ENCODE peak calls at places on chromosomes 4 and X, in four cellular contexts. One of them, this sample, is unnamed.

GRCh38 chr4:121212801-121213200 is 48.7 kb upstream of the TNIP3 start:
- DNase-seq in H1: no peak
- DNase-seq in GM12878: no peak
- DNase-seq in K562: no peak
- DNase-seq in this sample: no peak

GRCh38 chrX:104445591-104445990 is 120.4 kb upstream of the IL1RAPL2 start:
- DNase-seq in H1: no peak
- DNase-seq in GM12878: no peak
- DNase-seq in K562: no peak
- DNase-seq in this sample: no peak

GRCh38 chrX:41468647-41469323 is 21.6 kb downstream of the NYX start:
- DNase-seq in H1: no peak
- DNase-seq in GM12878: no peak
- DNase-seq in K562: no peak
- DNase-seq in this sample: no peak

GRCh38 chr4:183504930-183505555 is at the start of gene ING2:
- DNase-seq in H1: no peak
- DNase-seq in GM12878: no peak
- DNase-seq in K562: peak
- DNase-seq in this sample: peak

GRCh38 chrX:69371159-69371558 is 133.0 kb upstream of the NALF2 start:
- DNase-seq in H1: no peak
- DNase-seq in GM12878: no peak
- DNase-seq in K562: no peak
- DNase-seq in this sample: no peak

GRCh38 chr4:24686866-24687672 is 102.7 kb upstream of the DHX15 start:
- DNase-seq in H1: no peak
- DNase-seq in GM12878: no peak
- DNase-seq in K562: peak
- DNase-seq in this sample: peak

GRCh38 chr4:74692973-74693372 is 101.3 kb downstream of the BTC start:
- DNase-seq in H1: no peak
- DNase-seq in GM12878: no peak
- DNase-seq in K562: no peak
- DNase-seq in this sample: no peak

GRCh38 chr4:142293536-142293935 is 552.6 kb downstream of the INPP4B start:
- DNase-seq in H1: no peak
- DNase-seq in GM12878: no peak
- DNase-seq in K562: no peak
- DNase-seq in this sample: no peak

GRCh38 chr4:17699380-17699779 is 82.0 kb downstream of the FAM184B start:
- DNase-seq in H1: no peak
- DNase-seq in GM12878: no peak
- DNase-seq in K562: no peak
- DNase-seq in this sample: no peak

GRCh38 chrX:54786972-54787371 is 11.1 kb downstream of the ITIH6 start:
- DNase-seq in H1: no peak
- DNase-seq in GM12878: no peak
- DNase-seq in K562: no peak
- DNase-seq in this sample: no peak

GRCh38 chr4:123568936-123569335 is 172.3 kb downstream of the SPRY1 start:
- DNase-seq in H1: no peak
- DNase-seq in GM12878: no peak
- DNase-seq in K562: no peak
- DNase-seq in this sample: no peak

GRCh38 chrX:131068945-131069719 is 11.0 kb downstream of the ARHGAP36 start:
- DNase-seq in H1: no peak
- DNase-seq in GM12878: no peak
- DNase-seq in K562: peak
- DNase-seq in this sample: peak

GRCh38 chrX:103792916-103793540 is 16.4 kb downstream of the PLP1 start:
- DNase-seq in H1: no peak
- DNase-seq in GM12878: no peak
- DNase-seq in K562: no peak
- DNase-seq in this sample: no peak

GRCh38 chrX:84737471-84737871 is 235.2 kb upstream of the HDX start:
- DNase-seq in H1: no peak
- DNase-seq in GM12878: no peak
- DNase-seq in K562: no peak
- DNase-seq in this sample: no peak

GRCh38 chr4:36997727-36998126 is 246.8 kb upstream of the NWD2 start:
- DNase-seq in H1: no peak
- DNase-seq in GM12878: no peak
- DNase-seq in K562: no peak
- DNase-seq in this sample: no peak

GRCh38 chr4:24473309-24473721 is 111.0 kb downstream of the DHX15 start:
- DNase-seq in H1: no peak
- DNase-seq in GM12878: no peak
- DNase-seq in K562: no peak
- DNase-seq in this sample: no peak

GRCh38 chr4:52244773-52245360 is 193.8 kb downstream of the SPATA18 start:
- DNase-seq in H1: no peak
- DNase-seq in GM12878: no peak
- DNase-seq in K562: no peak
- DNase-seq in this sample: no peak

GRCh38 chr4:122739174-122739573 is 6.7 kb downstream of the BBS12 start:
- DNase-seq in H1: no peak
- DNase-seq in GM12878: no peak
- DNase-seq in K562: no peak
- DNase-seq in this sample: no peak

GRCh38 chr4:38668203-38668602 is 4.2 kb downstream of the KLF3 start:
- DNase-seq in H1: no peak
- DNase-seq in GM12878: no peak
- DNase-seq in K562: no peak
- DNase-seq in this sample: no peak

GRCh38 chr4:45576275-45576674 is 547.6 kb downstream of the GABRG1 start:
- DNase-seq in H1: no peak
- DNase-seq in GM12878: no peak
- DNase-seq in K562: no peak
- DNase-seq in this sample: no peak

GRCh38 chr4:53644607-53645006 is 53.3 kb upstream of the LNX1 start:
- DNase-seq in H1: no peak
- DNase-seq in GM12878: no peak
- DNase-seq in K562: no peak
- DNase-seq in this sample: no peak

GRCh38 chrX:47662144-47662657 is 3.2 kb upstream of the UXT start:
- DNase-seq in H1: no peak
- DNase-seq in GM12878: no peak
- DNase-seq in K562: peak
- DNase-seq in this sample: no peak

GRCh38 chr4:76301068-76301774 is 5.3 kb upstream of the STBD1 start:
- DNase-seq in H1: no peak
- DNase-seq in GM12878: peak
- DNase-seq in K562: peak
- DNase-seq in this sample: peak

GRCh38 chr4:114497116-114497515 is 101.5 kb upstream of the UGT8 start:
- DNase-seq in H1: no peak
- DNase-seq in GM12878: no peak
- DNase-seq in K562: no peak
- DNase-seq in this sample: no peak

DNA sequence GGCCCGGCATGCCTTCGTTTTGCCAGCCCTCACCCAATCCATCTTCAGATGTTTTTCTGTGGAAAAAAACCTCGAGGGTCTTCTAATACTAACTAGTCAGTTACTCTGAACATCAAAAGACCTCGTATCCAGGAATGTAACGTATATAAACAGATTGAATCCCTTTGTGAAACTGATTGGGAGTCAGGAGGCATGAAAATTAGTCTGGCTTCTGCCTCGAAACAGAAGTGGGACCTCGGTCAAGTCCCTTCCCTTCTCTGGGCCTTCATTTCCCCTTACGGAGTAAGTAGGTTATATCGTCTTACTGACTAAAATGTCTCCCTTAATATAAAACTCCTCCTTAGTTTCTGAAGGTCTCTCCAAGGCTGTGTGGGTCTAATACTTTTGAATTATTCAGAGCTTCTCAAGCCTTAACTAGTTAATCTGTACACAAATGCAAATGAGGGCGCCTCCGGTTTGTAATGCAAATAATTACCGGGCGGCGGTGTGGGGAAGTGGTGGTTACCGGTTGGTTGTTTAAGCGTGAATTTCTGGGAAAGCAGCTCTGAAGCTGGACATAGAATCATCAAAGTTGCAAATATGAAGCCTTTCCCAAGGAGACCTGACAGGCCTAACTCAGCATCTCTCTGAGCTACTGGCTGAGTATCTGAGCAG is 11.4 kb upstream of the NKRF start:
- DNase-seq in H1: no peak
- DNase-seq in GM12878: no peak
- DNase-seq in K562: no peak
- DNase-seq in this sample: no peak
- TF ChIP-seq CBX5 in H1: no peak
- TF ChIP-seq CBX5 in GM12878: no peak
- TF ChIP-seq CBX5 in K562: no peak
- TF ChIP-seq CBX5 in this sample: no peak

DNA sequence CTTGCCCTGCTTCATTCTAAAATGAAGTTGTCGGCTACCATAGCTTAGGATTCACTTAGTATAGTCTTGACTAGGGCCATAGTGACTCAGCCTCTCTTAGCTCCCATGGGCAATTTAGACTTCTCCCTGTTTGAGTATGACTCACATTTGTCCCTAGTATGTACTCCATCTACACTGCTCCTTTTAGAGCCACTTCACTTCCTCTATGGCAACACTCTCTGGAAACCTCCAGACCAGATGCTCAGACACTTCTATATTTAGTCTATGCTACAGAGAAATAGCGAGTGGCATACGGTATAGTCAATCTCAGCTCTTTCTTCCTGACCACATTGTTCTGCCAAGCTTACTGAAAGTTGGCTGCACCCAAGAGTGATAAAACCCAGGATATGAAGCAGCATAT is 11.2 kb downstream of the MEPE start:
- DNase-seq in H1: no peak
- DNase-seq in GM12878: no peak
- DNase-seq in K562: no peak
- DNase-seq in this sample: no peak
- TF ChIP-seq CBX5 in H1: no peak
- TF ChIP-seq CBX5 in GM12878: no peak
- TF ChIP-seq CBX5 in K562: no peak
- TF ChIP-seq CBX5 in this sample: no peak

DNA sequence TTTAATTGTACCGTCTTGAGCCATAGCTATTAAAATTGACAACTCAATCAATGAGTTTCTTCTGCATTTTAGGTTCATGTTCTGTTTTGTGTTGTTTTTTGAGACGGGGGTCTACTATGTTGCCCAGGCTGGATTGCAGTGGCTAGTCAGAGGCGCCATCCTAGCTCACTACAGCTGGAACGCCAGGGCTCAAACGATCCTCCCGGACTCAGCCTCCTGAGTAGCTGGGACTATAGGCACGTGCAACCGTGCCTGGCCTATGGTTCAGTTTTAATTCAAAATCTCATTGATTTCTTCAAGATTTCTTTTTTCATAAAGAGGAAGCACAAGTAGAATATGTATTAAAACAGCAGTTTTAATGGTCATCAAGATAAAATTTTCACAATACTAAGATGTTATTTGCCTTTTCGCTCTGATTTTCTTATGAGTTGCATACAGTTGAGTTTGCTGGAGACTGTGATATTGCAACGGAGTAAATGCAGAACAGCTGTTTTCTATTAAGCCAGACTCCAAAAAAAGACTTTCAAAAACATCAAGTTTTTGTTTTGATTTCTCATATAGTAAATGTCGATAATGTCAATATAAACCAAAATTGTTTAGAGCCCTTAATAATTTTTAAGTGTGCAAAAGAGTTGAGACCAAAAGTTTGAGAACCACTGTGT is 1.1 kb upstream of the STX18 start:
- DNase-seq in H1: no peak
- DNase-seq in GM12878: no peak
- DNase-seq in K562: no peak
- DNase-seq in this sample: peak
- TF ChIP-seq CBX5 in H1: no peak
- TF ChIP-seq CBX5 in GM12878: no peak
- TF ChIP-seq CBX5 in K562: no peak
- TF ChIP-seq CBX5 in this sample: no peak

DNA sequence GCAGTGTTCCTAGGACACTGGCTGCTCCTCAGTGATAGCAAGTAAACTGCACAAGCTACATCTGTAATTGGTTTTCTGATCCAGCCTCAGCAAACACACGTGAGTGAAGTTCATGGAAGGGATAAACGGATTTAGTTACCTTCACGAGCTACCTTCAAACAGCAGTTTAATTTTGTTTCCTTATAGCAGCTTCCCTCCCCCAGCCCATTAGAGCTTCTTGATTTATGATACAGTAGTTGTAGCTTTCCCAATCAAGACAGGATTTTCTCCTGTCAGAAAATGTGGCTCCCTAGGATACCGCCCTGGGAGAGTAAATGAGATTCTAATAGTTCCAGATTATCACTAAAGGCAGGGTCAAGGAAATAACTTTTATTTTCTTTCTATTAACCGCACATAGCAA is 634.2 kb upstream of the FAT1 start:
- DNase-seq in H1: no peak
- DNase-seq in GM12878: no peak
- DNase-seq in K562: no peak
- DNase-seq in this sample: no peak
- TF ChIP-seq CBX5 in H1: no peak
- TF ChIP-seq CBX5 in GM12878: no peak
- TF ChIP-seq CBX5 in K562: no peak
- TF ChIP-seq CBX5 in this sample: no peak

GRCh38 chr4:85149656-85150055 is 183.2 kb upstream of the WDFY3 start:
- DNase-seq in H1: no peak
- DNase-seq in GM12878: no peak
- DNase-seq in K562: no peak
- DNase-seq in this sample: no peak

GRCh38 chr4:85151786-85152185 is 185.3 kb upstream of the WDFY3 start:
- DNase-seq in H1: no peak
- DNase-seq in GM12878: no peak
- DNase-seq in K562: no peak
- DNase-seq in this sample: no peak

GRCh38 chr4:85151349-85151748 is 184.9 kb upstream of the WDFY3 start:
- DNase-seq in H1: no peak
- DNase-seq in GM12878: no peak
- DNase-seq in K562: no peak
- DNase-seq in this sample: no peak

GRCh38 chr4:85152490-85152889 is 186.0 kb upstream of the WDFY3 start:
- DNase-seq in H1: no peak
- DNase-seq in GM12878: no peak
- DNase-seq in K562: no peak
- DNase-seq in this sample: no peak

DNA sequence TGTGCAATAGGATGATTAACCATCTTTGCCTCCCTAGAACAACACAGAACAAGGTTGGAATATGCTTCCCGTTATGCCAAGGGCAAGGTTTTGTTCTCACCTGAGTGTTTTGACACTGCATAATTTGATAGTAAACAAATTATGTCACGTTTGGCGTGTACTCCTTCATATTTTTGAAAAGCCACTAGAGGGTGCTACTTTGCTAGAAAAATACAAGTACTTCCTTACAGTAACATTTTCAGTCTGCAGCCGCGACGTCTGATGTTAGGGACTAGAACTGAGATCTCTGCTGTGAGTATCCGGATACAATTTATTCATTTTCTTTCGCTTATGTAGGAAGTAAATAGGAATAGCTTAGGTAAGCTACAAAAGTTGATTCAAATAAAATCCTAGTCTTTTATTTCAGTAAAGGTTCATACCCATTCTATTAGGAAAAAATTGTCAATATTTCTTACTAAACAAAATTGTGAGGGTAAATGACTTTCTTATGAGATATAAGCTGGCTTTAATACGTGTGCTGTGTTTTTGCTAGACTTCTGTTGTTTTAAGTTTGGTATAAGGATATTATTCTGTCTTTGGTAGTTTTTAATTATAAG is 181.1 kb upstream of the WDFY3 start:
- DNase-seq in H1: no peak
- DNase-seq in GM12878: peak
- DNase-seq in K562: peak
- DNase-seq in this sample: peak
- TF ChIP-seq CBX5 in H1: no peak
- TF ChIP-seq CBX5 in GM12878: no peak
- TF ChIP-seq CBX5 in K562: no peak
- TF ChIP-seq CBX5 in this sample: no peak